ENCODE peak calls at places on chromosome 20, in ten cellular contexts. V, X, K, A, U, Y, H, B, I and P are unnamed samples. For H3K4me1, the result is how much of the 10 kb centered on the place peaks cover.

GRCh38 chr20:62236674-62236996 is 1.7 kb upstream of the OSBPL2 start:
- DNase-seq in Y (no peak), B (no peak), K (no peak), X (no peak), A (no peak), I (no peak), U (peak), V (peak), H (no peak), P (no peak)

GRCh38 chr20:34581341-34582189 is 23.0 kb downstream of the MAP1LC3A start:
- DNase-seq in A (no peak), B (no peak), U (no peak), X (no peak), K (peak), H (no peak), Y (no peak), V (no peak), I (peak), P (no peak)

GRCh38 chr20:32775240-32775991 is 13.2 kb downstream of the DNMT3B start:
- DNase-seq in A (no peak), B (no peak), U (no peak), Y (no peak), X (no peak), I (no peak), K (no peak), H (no peak), V (no peak), P (no peak)

GRCh38 chr20:15475483-15475882 is 1097.8 kb downstream of the KIF16B start:
- DNase-seq in H (peak), Y (no peak), I (no peak), K (no peak), U (no peak), A (no peak), B (no peak), V (no peak), X (no peak), P (no peak)

GRCh38 chr20:41260734-41261220 is 56.8 kb downstream of the ZHX3 start:
- DNase-seq in I (no peak), H (no peak), U (no peak), K (no peak), A (no peak), B (no peak), Y (no peak), X (no peak), V (no peak), P (no peak)

GRCh38 chr20:62381842-62382241 is 5.1 kb upstream of the RPS21 start:
- DNase-seq in I (no peak), V (no peak), A (no peak), U (no peak), H (no peak), B (no peak), K (no peak), X (no peak), Y (no peak), P (no peak)

GRCh38 chr20:45097485-45098095 is 3.3 kb downstream of the KCNS1 start:
- DNase-seq in V (peak), H (peak), B (no peak), X (no peak), A (no peak), I (no peak), Y (no peak), K (peak), U (no peak), P (no peak)

GRCh38 chr20:45450097-45450818 is 19.3 kb upstream of the WFDC2 start:
- DNase-seq in U (peak), I (no peak), Y (no peak), H (no peak), A (no peak), V (peak), B (no peak), X (no peak), K (peak), P (peak)

GRCh38 chr20:10634683-10635411 is 39.0 kb downstream of the JAG1 start:
- DNase-seq in X (no peak), U (no peak), Y (no peak), H (no peak), A (no peak), B (no peak), I (peak), K (peak), V (no peak), P (no peak)

GRCh38 chr20:19974621-19975435 is 42.3 kb upstream of the NAA20 start:
- DNase-seq in A (peak), I (peak), B (peak), H (peak), Y (peak), U (no peak), X (peak), K (peak), V (no peak), P (no peak)

GRCh38 chr20:62670998-62671397 is 28.7 kb downstream of the SLCO4A1 start:
- DNase-seq in X (no peak), A (no peak), B (no peak), U (no peak), H (no peak), V (no peak), K (no peak), Y (no peak), I (no peak), P (no peak)

GRCh38 chr20:9427977-9428607 is 86.3 kb upstream of the LAMP5 start:
- DNase-seq in Y (no peak), U (no peak), I (no peak), A (no peak), B (no peak), H (no peak), V (no peak), K (no peak), X (no peak), P (no peak)

GRCh38 chr20:4961746-4962145 is 39.6 kb downstream of the SLC23A2 start:
- DNase-seq in B (peak), I (no peak), Y (no peak), X (no peak), K (peak), V (no peak), H (no peak), U (peak), A (no peak), P (no peak)

GRCh38 chr20:7967199-7967844 is 27.1 kb upstream of the HAO1 start:
- DNase-seq in K (peak), A (no peak), U (no peak), H (no peak), I (no peak), B (no peak), Y (no peak), V (no peak), X (no peak), P (no peak)

GRCh38 chr20:62134735-62135231 is 8.4 kb downstream of the PSMA7 start:
- DNase-seq in H (no peak), I (no peak), U (peak), K (no peak), X (no peak), V (no peak), Y (no peak), A (peak), B (peak), P (no peak)

GRCh38 chr20:44526129-44526528 is 4.3 kb upstream of the SERINC3 start:
- DNase-seq in X (no peak), B (no peak), U (peak), A (no peak), H (no peak), K (peak), I (peak), Y (no peak), V (peak), P (no peak)

GRCh38 chr20:16580596-16580995 is 7.3 kb upstream of the KIF16B start:
- DNase-seq in V (no peak), K (no peak), I (no peak), A (no peak), X (no peak), Y (no peak), H (no peak), U (no peak), B (no peak), P (no peak)

GRCh38 chr20:6651016-6651415 is 116.5 kb upstream of the BMP2 start:
- DNase-seq in Y (no peak), A (peak), X (no peak), V (no peak), B (no peak), I (no peak), U (no peak), K (peak), H (no peak), P (no peak)

GRCh38 chr20:57618091-57618765 is 2.0 kb downstream of the ZBP1 start:
- DNase-seq in B (no peak), V (no peak), K (no peak), H (peak), I (no peak), A (no peak), Y (no peak), X (no peak), U (no peak), P (peak)

GRCh38 chr20:12047838-12048432 is 130.2 kb downstream of the BTBD3 start:
- DNase-seq in V (no peak), A (no peak), Y (no peak), B (no peak), X (no peak), U (no peak), H (no peak), K (peak), I (no peak), P (no peak)

GRCh38 chr20:21981179-21981578 is 275.7 kb downstream of the PAX1 start:
- DNase-seq in Y (no peak), H (no peak), I (no peak), A (no peak), V (no peak), X (no peak), K (peak), B (no peak), U (no peak), P (no peak)

GRCh38 chr20:59673288-59673997 is 69.1 kb downstream of the PHACTR3 start:
- DNase-seq in K (no peak), X (no peak), U (no peak), V (no peak), I (no peak), Y (no peak), B (no peak), H (no peak), A (no peak), P (no peak)

GRCh38 chr20:6231551-6231950 is 108.7 kb upstream of the FERMT1 start:
- DNase-seq in U (no peak), V (no peak), H (no peak), Y (no peak), X (no peak), K (peak), A (no peak), I (no peak), B (no peak), P (no peak)

GRCh38 chr20:46330831-46331371 is 22.6 kb upstream of the CDH22 start:
- DNase-seq in A (no peak), V (no peak), H (no peak), I (no peak), U (no peak), Y (no peak), B (no peak), X (no peak), K (no peak), P (no peak)

GRCh38 chr20:62753626-62754025 is 42.6 kb upstream of the MRGBP start:
- DNase-seq in U (no peak), V (no peak), H (peak), I (no peak), X (no peak), Y (no peak), B (no peak), A (peak), K (no peak), P (no peak)

GRCh38 chr20:51692806-51693400 is 75.3 kb downstream of the ATP9A start:
- DNase-seq in H (no peak), I (no peak), Y (no peak), A (no peak), V (no peak), K (no peak), U (no peak), X (no peak), B (no peak), P (no peak)

GRCh38 chr20:51687630-51688029 is 80.6 kb downstream of the ATP9A start:
- DNase-seq in I (no peak), Y (no peak), B (no peak), V (no peak), A (no peak), X (no peak), H (no peak), U (no peak), K (no peak), P (no peak)

GRCh38 chr20:51688600-51688999 is 79.6 kb downstream of the ATP9A start:
- DNase-seq in V (no peak), B (no peak), I (no peak), H (no peak), X (no peak), A (no peak), U (no peak), Y (no peak), K (no peak), P (no peak)

GRCh38 chr20:51691703-51692102 is 76.5 kb downstream of the ATP9A start:
- DNase-seq in V (no peak), U (no peak), I (no peak), A (no peak), K (no peak), H (no peak), B (no peak), X (no peak), Y (no peak), P (no peak)

GRCh38 chr20:51687071-51687470 is 81.1 kb downstream of the ATP9A start:
- DNase-seq in H (no peak), A (no peak), K (peak), B (no peak), V (no peak), Y (no peak), U (no peak), X (no peak), I (peak), P (no peak)
- H3K4me1 ChIP-seq in H (under half), A (under half), K (under half), B (under half), V (under half), Y (under half), U (under half), X (under half), I (under half), P (under half)

GRCh38 chr20:3766832-3767433 is 620 bp downstream of the ADISSP start:
- DNase-seq in Y (no peak), B (no peak), A (no peak), V (peak), U (no peak), H (peak), X (no peak), I (no peak), K (no peak), P (peak)
- H3K4me1 ChIP-seq in Y (under half), B (under half), A (under half), V (under half), U (half or more), H (under half), X (under half), I (under half), K (under half), P (under half)

DNA sequence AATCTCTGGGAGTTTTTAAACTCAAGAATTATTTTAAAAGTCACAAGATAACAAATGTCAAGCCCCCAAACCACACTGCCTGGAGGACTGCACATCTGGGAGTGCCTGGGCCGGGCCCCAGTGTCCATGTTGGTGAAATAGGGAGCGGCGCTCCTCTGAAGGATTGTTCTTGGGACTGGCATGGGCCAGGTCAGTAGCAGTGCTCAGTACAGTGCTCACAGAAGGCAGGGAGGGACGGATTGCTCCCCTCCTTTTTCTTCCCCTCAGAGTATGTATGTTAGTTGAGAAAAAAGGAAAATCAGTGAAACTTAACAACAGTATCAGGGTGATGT is 11.0 kb downstream of the STX16 start:
- DNase-seq in A (no peak), V (no peak), B (no peak), U (no peak), X (no peak), I (no peak), Y (no peak), H (no peak), K (no peak), P (no peak)
- H3K4me1 ChIP-seq in A (half or more), V (half or more), B (under half), U (under half), X (under half), I (under half), Y (under half), H (under half), K (under half), P (under half)

DNA sequence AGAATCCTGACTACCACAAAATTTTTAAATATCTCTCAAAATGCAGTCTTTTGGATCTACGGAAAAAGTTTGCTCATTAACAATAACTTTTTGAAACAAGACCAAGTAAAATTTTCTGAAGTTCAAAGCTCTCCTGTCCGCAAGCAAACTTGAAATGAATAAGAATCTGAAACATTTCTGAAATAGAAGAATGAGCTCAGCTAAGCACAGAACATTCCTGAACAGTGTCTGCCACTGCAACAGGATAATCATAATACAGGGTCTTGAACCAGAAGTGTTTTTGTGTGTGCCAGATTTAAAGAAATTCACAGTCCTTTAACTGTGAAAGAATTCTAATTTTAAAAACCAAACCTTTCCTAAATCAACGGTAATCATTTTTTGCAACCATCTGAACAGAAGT is 49.1 kb upstream of the TASP1 start:
- DNase-seq in U (no peak), A (no peak), I (no peak), V (no peak), X (no peak), K (no peak), Y (no peak), H (no peak), B (no peak), P (no peak)
- H3K4me1 ChIP-seq in U (under half), A (under half), I (under half), V (under half), X (under half), K (under half), Y (under half), H (under half), B (under half), P (under half)